ENCODE peak calls at places on chromosomes 7 and 10, in eight cellular contexts. One of them, this sample, is unnamed.

GRCh38 chr7:139646566-139646965 is 123.1 kb downstream of the CLEC2L start:
- DNase-seq in OCI-LY7: no peak
- DNase-seq in heart left ventricle: no peak
- DNase-seq in HFF-Myc: no peak
- DNase-seq in PC-9: no peak
- DNase-seq in body of pancreas: no peak
- DNase-seq in AG10803: no peak
- DNase-seq in BJ: no peak
- DNase-seq in this sample: no peak

GRCh38 chr7:44595934-44596635 is 10.3 kb upstream of the OGDH start:
- DNase-seq in OCI-LY7: no peak
- DNase-seq in heart left ventricle: no peak
- DNase-seq in HFF-Myc: no peak
- DNase-seq in PC-9: no peak
- DNase-seq in body of pancreas: no peak
- DNase-seq in AG10803: peak
- DNase-seq in BJ: no peak
- DNase-seq in this sample: peak

GRCh38 chr7:35802649-35803048 is 1.8 kb downstream of the SEPTIN7 start:
- DNase-seq in OCI-LY7: peak
- DNase-seq in heart left ventricle: no peak
- DNase-seq in HFF-Myc: no peak
- DNase-seq in PC-9: no peak
- DNase-seq in body of pancreas: no peak
- DNase-seq in AG10803: no peak
- DNase-seq in BJ: no peak
- DNase-seq in this sample: no peak

GRCh38 chr10:17123062-17123661 is 6.4 kb downstream of the CUBN start:
- DNase-seq in OCI-LY7: no peak
- DNase-seq in heart left ventricle: no peak
- DNase-seq in HFF-Myc: peak
- DNase-seq in PC-9: peak
- DNase-seq in body of pancreas: no peak
- DNase-seq in AG10803: peak
- DNase-seq in BJ: peak
- DNase-seq in this sample: peak

GRCh38 chr7:3955751-3956696 is 655.0 kb downstream of the SDK1 start:
- DNase-seq in OCI-LY7: no peak
- DNase-seq in heart left ventricle: no peak
- DNase-seq in HFF-Myc: no peak
- DNase-seq in PC-9: no peak
- DNase-seq in body of pancreas: no peak
- DNase-seq in AG10803: no peak
- DNase-seq in BJ: no peak
- DNase-seq in this sample: no peak

GRCh38 chr7:88735920-88736319 is 23.6 kb upstream of the ZNF804B start:
- DNase-seq in OCI-LY7: no peak
- DNase-seq in heart left ventricle: no peak
- DNase-seq in HFF-Myc: no peak
- DNase-seq in PC-9: no peak
- DNase-seq in body of pancreas: no peak
- DNase-seq in AG10803: no peak
- DNase-seq in BJ: no peak
- DNase-seq in this sample: no peak

GRCh38 chr10:91420868-91421267 is 10.7 kb downstream of the HECTD2 start:
- DNase-seq in OCI-LY7: no peak
- DNase-seq in heart left ventricle: no peak
- DNase-seq in HFF-Myc: no peak
- DNase-seq in PC-9: no peak
- DNase-seq in body of pancreas: no peak
- DNase-seq in AG10803: peak
- DNase-seq in BJ: no peak
- DNase-seq in this sample: peak

GRCh38 chr7:73647725-73648592 is 19.7 kb upstream of the VPS37D start:
- DNase-seq in OCI-LY7: no peak
- DNase-seq in heart left ventricle: no peak
- DNase-seq in HFF-Myc: no peak
- DNase-seq in PC-9: peak
- DNase-seq in body of pancreas: peak
- DNase-seq in AG10803: no peak
- DNase-seq in BJ: no peak
- DNase-seq in this sample: no peak

GRCh38 chr7:157112706-157113105 is 26.0 kb upstream of the UBE3C start:
- DNase-seq in OCI-LY7: no peak
- DNase-seq in heart left ventricle: no peak
- DNase-seq in HFF-Myc: no peak
- DNase-seq in PC-9: no peak
- DNase-seq in body of pancreas: no peak
- DNase-seq in AG10803: no peak
- DNase-seq in BJ: no peak
- DNase-seq in this sample: no peak

GRCh38 chr10:69179089-69179742 is 818 bp upstream of the SUPV3L1 start:
- DNase-seq in OCI-LY7: no peak
- DNase-seq in heart left ventricle: no peak
- DNase-seq in HFF-Myc: no peak
- DNase-seq in PC-9: no peak
- DNase-seq in body of pancreas: peak
- DNase-seq in AG10803: peak
- DNase-seq in BJ: no peak
- DNase-seq in this sample: peak

GRCh38 chr7:70693690-70694356 is 438.1 kb upstream of the GALNT17 start:
- DNase-seq in OCI-LY7: peak
- DNase-seq in heart left ventricle: peak
- DNase-seq in HFF-Myc: no peak
- DNase-seq in PC-9: no peak
- DNase-seq in body of pancreas: peak
- DNase-seq in AG10803: peak
- DNase-seq in BJ: no peak
- DNase-seq in this sample: peak

GRCh38 chr7:46864711-46865110 is 717.2 kb downstream of the TNS3 start:
- DNase-seq in OCI-LY7: no peak
- DNase-seq in heart left ventricle: no peak
- DNase-seq in HFF-Myc: no peak
- DNase-seq in PC-9: no peak
- DNase-seq in body of pancreas: no peak
- DNase-seq in AG10803: no peak
- DNase-seq in BJ: no peak
- DNase-seq in this sample: no peak

GRCh38 chr10:91077549-91078017 is 142.9 kb upstream of the PCGF5 start:
- DNase-seq in OCI-LY7: no peak
- DNase-seq in heart left ventricle: peak
- DNase-seq in HFF-Myc: no peak
- DNase-seq in PC-9: peak
- DNase-seq in body of pancreas: peak
- DNase-seq in AG10803: peak
- DNase-seq in BJ: no peak
- DNase-seq in this sample: no peak

GRCh38 chr10:30893208-30893607 is 138.5 kb downstream of the ZNF438 start:
- DNase-seq in OCI-LY7: no peak
- DNase-seq in heart left ventricle: no peak
- DNase-seq in HFF-Myc: no peak
- DNase-seq in PC-9: no peak
- DNase-seq in body of pancreas: no peak
- DNase-seq in AG10803: no peak
- DNase-seq in BJ: no peak
- DNase-seq in this sample: peak

GRCh38 chr7:139702811-139703467 is 74.9 kb downstream of the HIPK2 start:
- DNase-seq in OCI-LY7: no peak
- DNase-seq in heart left ventricle: no peak
- DNase-seq in HFF-Myc: no peak
- DNase-seq in PC-9: no peak
- DNase-seq in body of pancreas: no peak
- DNase-seq in AG10803: no peak
- DNase-seq in BJ: no peak
- DNase-seq in this sample: no peak

GRCh38 chr10:34978080-34978479 is 112.1 kb downstream of the CUL2 start:
- DNase-seq in OCI-LY7: no peak
- DNase-seq in heart left ventricle: no peak
- DNase-seq in HFF-Myc: no peak
- DNase-seq in PC-9: no peak
- DNase-seq in body of pancreas: no peak
- DNase-seq in AG10803: no peak
- DNase-seq in BJ: no peak
- DNase-seq in this sample: no peak

GRCh38 chr10:132906106-132906505 is 36.3 kb downstream of the CFAP46 start:
- DNase-seq in OCI-LY7: no peak
- DNase-seq in heart left ventricle: no peak
- DNase-seq in HFF-Myc: no peak
- DNase-seq in PC-9: no peak
- DNase-seq in body of pancreas: no peak
- DNase-seq in AG10803: no peak
- DNase-seq in BJ: no peak
- DNase-seq in this sample: no peak

GRCh38 chr10:76558586-76558985 is 1079.0 kb downstream of the KCNMA1 start:
- DNase-seq in OCI-LY7: no peak
- DNase-seq in heart left ventricle: no peak
- DNase-seq in HFF-Myc: no peak
- DNase-seq in PC-9: no peak
- DNase-seq in body of pancreas: peak
- DNase-seq in AG10803: peak
- DNase-seq in BJ: peak
- DNase-seq in this sample: peak

GRCh38 chr7:92402920-92403759 is 44.1 kb upstream of the GATAD1 start:
- DNase-seq in OCI-LY7: no peak
- DNase-seq in heart left ventricle: no peak
- DNase-seq in HFF-Myc: no peak
- DNase-seq in PC-9: no peak
- DNase-seq in body of pancreas: no peak
- DNase-seq in AG10803: peak
- DNase-seq in BJ: peak
- DNase-seq in this sample: peak

GRCh38 chr10:130809181-130809580 is 502.3 kb downstream of the TCERG1L start:
- DNase-seq in OCI-LY7: no peak
- DNase-seq in heart left ventricle: no peak
- DNase-seq in HFF-Myc: no peak
- DNase-seq in PC-9: no peak
- DNase-seq in body of pancreas: no peak
- DNase-seq in AG10803: no peak
- DNase-seq in BJ: no peak
- DNase-seq in this sample: no peak

GRCh38 chr7:152459724-152460251 is 24.0 kb upstream of the KMT2C start:
- DNase-seq in OCI-LY7: peak
- DNase-seq in heart left ventricle: peak
- DNase-seq in HFF-Myc: peak
- DNase-seq in PC-9: peak
- DNase-seq in body of pancreas: peak
- DNase-seq in AG10803: no peak
- DNase-seq in BJ: no peak
- DNase-seq in this sample: no peak

GRCh38 chr10:34121125-34121973 is 693.7 kb downstream of the PARD3 start:
- DNase-seq in OCI-LY7: no peak
- DNase-seq in heart left ventricle: no peak
- DNase-seq in HFF-Myc: no peak
- DNase-seq in PC-9: no peak
- DNase-seq in body of pancreas: no peak
- DNase-seq in AG10803: no peak
- DNase-seq in BJ: no peak
- DNase-seq in this sample: no peak

GRCh38 chr7:157158400-157158799 is 19.7 kb downstream of the UBE3C start:
- DNase-seq in OCI-LY7: no peak
- DNase-seq in heart left ventricle: no peak
- DNase-seq in HFF-Myc: no peak
- DNase-seq in PC-9: no peak
- DNase-seq in body of pancreas: peak
- DNase-seq in AG10803: no peak
- DNase-seq in BJ: no peak
- DNase-seq in this sample: no peak

GRCh38 chr7:43417455-43417854 is 165.5 kb upstream of the STK17A start:
- DNase-seq in OCI-LY7: no peak
- DNase-seq in heart left ventricle: no peak
- DNase-seq in HFF-Myc: no peak
- DNase-seq in PC-9: no peak
- DNase-seq in body of pancreas: no peak
- DNase-seq in AG10803: no peak
- DNase-seq in BJ: no peak
- DNase-seq in this sample: no peak
- TF ChIP-seq CTCF in OCI-LY7: no peak
- TF ChIP-seq CTCF in heart left ventricle: no peak
- TF ChIP-seq CTCF in HFF-Myc: no peak
- TF ChIP-seq CTCF in PC-9: no peak
- TF ChIP-seq CTCF in body of pancreas: no peak
- TF ChIP-seq CTCF in AG10803: no peak
- TF ChIP-seq CTCF in BJ: no peak
- TF ChIP-seq CTCF in this sample: no peak

GRCh38 chr7:577971-578370 is 58.3 kb upstream of the PDGFA start:
- DNase-seq in OCI-LY7: no peak
- DNase-seq in heart left ventricle: no peak
- DNase-seq in HFF-Myc: no peak
- DNase-seq in PC-9: no peak
- DNase-seq in body of pancreas: no peak
- DNase-seq in AG10803: no peak
- DNase-seq in BJ: no peak
- DNase-seq in this sample: no peak
- H3K4me3 ChIP-seq in OCI-LY7: no peak
- H3K4me3 ChIP-seq in heart left ventricle: no peak
- H3K4me3 ChIP-seq in HFF-Myc: no peak
- H3K4me3 ChIP-seq in PC-9: no peak
- H3K4me3 ChIP-seq in body of pancreas: no peak
- H3K4me3 ChIP-seq in AG10803: no peak
- H3K4me3 ChIP-seq in BJ: no peak
- H3K4me3 ChIP-seq in this sample: no peak

DNA sequence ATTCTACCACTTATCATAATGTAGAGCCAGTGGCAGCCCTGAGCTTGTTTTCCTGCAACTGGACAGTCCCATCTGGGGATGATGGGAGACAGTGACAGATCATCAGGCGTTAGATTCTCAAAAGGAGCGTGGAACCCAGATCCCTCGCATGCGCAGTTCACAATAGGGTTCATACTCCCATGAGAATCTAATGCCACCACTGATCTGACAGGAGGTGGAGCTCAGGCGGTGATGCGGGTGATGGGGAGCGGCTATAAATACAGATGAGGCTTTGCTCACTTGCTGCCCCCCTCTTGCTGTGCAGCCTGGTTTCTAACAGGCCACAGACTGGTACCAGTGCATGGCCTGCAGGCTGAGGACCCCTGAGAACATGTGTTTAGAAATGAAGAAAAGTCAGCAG is 260.1 kb downstream of the CAMK1D start:
- DNase-seq in OCI-LY7: no peak
- DNase-seq in heart left ventricle: no peak
- DNase-seq in HFF-Myc: no peak
- DNase-seq in PC-9: no peak
- DNase-seq in body of pancreas: no peak
- DNase-seq in AG10803: no peak
- DNase-seq in BJ: no peak
- DNase-seq in this sample: no peak
- TF ChIP-seq CTCF in OCI-LY7: no peak
- TF ChIP-seq CTCF in heart left ventricle: no peak
- TF ChIP-seq CTCF in HFF-Myc: no peak
- TF ChIP-seq CTCF in PC-9: no peak
- TF ChIP-seq CTCF in body of pancreas: no peak
- TF ChIP-seq CTCF in AG10803: no peak
- TF ChIP-seq CTCF in BJ: no peak
- TF ChIP-seq CTCF in this sample: no peak

DNA sequence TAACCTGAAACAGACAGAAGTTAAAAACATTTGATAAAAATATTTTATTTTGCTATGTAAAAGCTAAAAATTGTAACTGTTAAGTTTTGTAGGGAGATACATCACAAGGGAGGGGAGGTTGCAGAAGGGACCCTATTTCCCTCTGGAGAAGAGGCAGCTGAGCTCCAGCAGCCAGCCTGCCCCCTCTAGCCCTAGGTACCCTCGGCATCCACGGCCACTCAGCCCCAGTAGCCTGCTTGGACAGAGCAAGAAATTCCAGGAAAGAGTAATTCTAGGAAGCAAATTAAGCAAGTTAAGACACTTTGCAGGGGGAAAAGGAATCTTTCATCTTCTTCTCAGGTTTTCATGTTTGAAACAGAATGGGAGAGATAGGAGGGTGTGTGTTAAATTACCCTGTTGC is 5.8 kb downstream of the SGCE start:
- DNase-seq in OCI-LY7: no peak
- DNase-seq in heart left ventricle: no peak
- DNase-seq in HFF-Myc: no peak
- DNase-seq in PC-9: no peak
- DNase-seq in body of pancreas: no peak
- DNase-seq in AG10803: no peak
- DNase-seq in BJ: no peak
- DNase-seq in this sample: no peak
- H3K4me3 ChIP-seq in OCI-LY7: no peak
- H3K4me3 ChIP-seq in heart left ventricle: no peak
- H3K4me3 ChIP-seq in HFF-Myc: no peak
- H3K4me3 ChIP-seq in PC-9: no peak
- H3K4me3 ChIP-seq in body of pancreas: no peak
- H3K4me3 ChIP-seq in AG10803: no peak
- H3K4me3 ChIP-seq in BJ: no peak
- H3K4me3 ChIP-seq in this sample: no peak